ENCODE peak calls at places on chromosomes 6 and 20, in nine cellular contexts. C is body of pancreas, O is PC-9, T is HCT116, B is heart left ventricle, J is neuronal stem cell, V is cardiac muscle cell, A is GM23338, Y is gastrocnemius medialis. S is an unnamed sample. For H3K4me1 and H3K27me3, the result is how much of the 10 kb centered on the place peaks cover.

GRCh38 chr6:41222513-41222912 is 5.6 kb upstream of the TREML4 start:
- DNase-seq in C (no peak), O (no peak), T (no peak), B (no peak), J (no peak), V (no peak), A (no peak), Y (no peak), S (no peak)

GRCh38 chr6:30957716-30958115 is 16.9 kb downstream of the MUCL3 start:
- DNase-seq in C (no peak), O (no peak), T (no peak), B (no peak), J (no peak), V (no peak), A (no peak), Y (no peak), S (no peak)

GRCh38 chr6:11429577-11429976 is 108.0 kb upstream of the TMEM170B start:
- DNase-seq in C (no peak), O (no peak), T (no peak), B (no peak), J (no peak), V (no peak), A (peak), Y (no peak), S (no peak)

GRCh38 chr6:133337312-133337711 is 96.2 kb downstream of the EYA4 start:
- DNase-seq in C (no peak), O (no peak), T (no peak), B (no peak), J (no peak), V (no peak), A (no peak), Y (no peak), S (no peak)

GRCh38 chr6:170135821-170136471 is 154.9 kb downstream of the DLL1 start:
- DNase-seq in C (no peak), O (no peak), T (no peak), B (peak), J (no peak), V (no peak), A (no peak), Y (no peak), S (no peak)

GRCh38 chr6:85329193-85329592 is 120.7 kb upstream of the NT5E start:
- DNase-seq in C (no peak), O (no peak), T (no peak), B (no peak), J (no peak), V (no peak), A (no peak), Y (no peak), S (no peak)

GRCh38 chr20:44916586-44916985 is 6.7 kb downstream of the PABPC1L start:
- DNase-seq in C (no peak), O (no peak), T (no peak), B (no peak), J (no peak), V (no peak), A (peak), Y (no peak), S (no peak)

GRCh38 chr6:18668994-18669393 is 281.8 kb downstream of the RNF144B start:
- DNase-seq in C (no peak), O (no peak), T (no peak), B (no peak), J (no peak), V (no peak), A (no peak), Y (no peak), S (no peak)

GRCh38 chr6:132147530-132148011 is 196.4 kb upstream of the CCN2 start:
- DNase-seq in C (no peak), O (no peak), T (no peak), B (peak), J (no peak), V (no peak), A (peak), Y (no peak), S (no peak)

GRCh38 chr6:38068854-38069253 is 249.3 kb downstream of the ZFAND3 start:
- DNase-seq in C (peak), O (no peak), T (no peak), B (peak), J (no peak), V (no peak), A (no peak), Y (no peak), S (no peak)

GRCh38 chr20:25281541-25281991 is 33.7 kb downstream of the PYGB start:
- DNase-seq in C (no peak), O (no peak), T (no peak), B (peak), J (no peak), V (no peak), A (no peak), Y (no peak), S (no peak)

GRCh38 chr6:127484207-127484858 is 25.1 kb upstream of the KIAA0408 start:
- DNase-seq in C (no peak), O (no peak), T (no peak), B (no peak), J (no peak), V (no peak), A (no peak), Y (no peak), S (peak)

DNA sequence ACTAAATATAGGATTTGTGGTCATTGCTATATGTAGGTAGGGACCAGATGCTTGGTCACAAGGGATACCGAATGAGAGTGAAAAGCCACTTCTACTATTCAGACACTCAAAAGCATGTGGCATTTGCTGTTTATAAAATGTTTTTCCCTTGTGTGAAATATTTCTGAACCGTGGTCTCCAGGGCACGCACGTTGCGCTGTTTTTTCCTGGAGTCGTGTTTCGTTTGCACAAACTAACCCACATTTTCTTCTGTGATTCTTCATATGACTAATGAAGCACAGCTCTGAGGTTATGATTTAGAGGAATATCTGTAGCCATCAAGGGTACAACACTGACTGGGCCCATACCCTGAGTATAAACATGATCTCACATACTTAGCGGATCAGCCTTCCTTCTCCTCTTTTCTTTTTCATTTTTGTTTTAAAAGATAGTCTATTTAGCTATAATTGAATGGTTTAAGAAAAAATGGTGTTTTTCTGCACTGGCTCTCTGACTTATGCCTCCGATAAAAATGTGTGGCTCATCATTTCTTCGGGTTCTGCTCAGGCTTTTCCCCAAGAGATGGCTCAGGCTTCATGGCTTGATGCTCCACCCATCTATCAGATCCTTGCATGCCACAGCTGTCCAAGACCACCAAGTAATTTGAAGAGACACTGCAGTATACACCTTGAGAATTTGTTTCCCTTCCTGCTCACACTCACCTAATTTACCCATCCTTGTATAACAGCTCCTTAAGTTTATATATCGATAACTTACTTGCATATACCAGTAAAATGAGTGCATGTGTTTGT is 59.9 kb upstream of the HBS1L start:
- DNase-seq in C (no peak), O (no peak), T (no peak), B (no peak), J (no peak), V (no peak), A (no peak), Y (no peak), S (no peak)
- H3K27ac ChIP-seq in C (no peak), O (no peak), T (no peak), B (no peak), J (no peak), V (no peak), A (no peak), Y (no peak), S (no peak)

GRCh38 chr6:129641344-129641743 is 68.6 kb downstream of the ARHGAP18 start:
- DNase-seq in C (no peak), O (no peak), T (peak), B (no peak), J (no peak), V (no peak), A (no peak), Y (no peak), S (no peak)
- H3K4me1 ChIP-seq in C (half or more), O (under half), T (half or more), B (under half), J (under half), V (under half), A (under half), Y (under half), S (half or more)

GRCh38 chr6:144062757-144063156 is 32.6 kb downstream of the SF3B5 start:
- DNase-seq in C (no peak), O (no peak), T (no peak), B (no peak), J (no peak), V (no peak), A (no peak), Y (no peak), S (no peak)

GRCh38 chr6:144063246-144063743 is 32.1 kb downstream of the SF3B5 start:
- DNase-seq in C (peak), O (peak), T (no peak), B (no peak), J (no peak), V (no peak), A (peak), Y (no peak), S (no peak)

GRCh38 chr6:144063744-144064401 is 31.5 kb downstream of the SF3B5 start:
- DNase-seq in C (peak), O (peak), T (peak), B (peak), J (peak), V (peak), A (peak), Y (peak), S (peak)

GRCh38 chr6:144064831-144065668 is 30.3 kb downstream of the SF3B5 start:
- DNase-seq in C (peak), O (no peak), T (no peak), B (no peak), J (peak), V (no peak), A (peak), Y (no peak), S (no peak)

GRCh38 chr6:144064402-144064830 is 31.0 kb downstream of the SF3B5 start:
- DNase-seq in C (peak), O (no peak), T (no peak), B (peak), J (peak), V (peak), A (peak), Y (no peak), S (no peak)
- H3K27me3 ChIP-seq in C (under half), O (under half), T (under half), B (under half), J (half or more), V (half or more), A (half or more), Y (under half), S (half or more)

DNA sequence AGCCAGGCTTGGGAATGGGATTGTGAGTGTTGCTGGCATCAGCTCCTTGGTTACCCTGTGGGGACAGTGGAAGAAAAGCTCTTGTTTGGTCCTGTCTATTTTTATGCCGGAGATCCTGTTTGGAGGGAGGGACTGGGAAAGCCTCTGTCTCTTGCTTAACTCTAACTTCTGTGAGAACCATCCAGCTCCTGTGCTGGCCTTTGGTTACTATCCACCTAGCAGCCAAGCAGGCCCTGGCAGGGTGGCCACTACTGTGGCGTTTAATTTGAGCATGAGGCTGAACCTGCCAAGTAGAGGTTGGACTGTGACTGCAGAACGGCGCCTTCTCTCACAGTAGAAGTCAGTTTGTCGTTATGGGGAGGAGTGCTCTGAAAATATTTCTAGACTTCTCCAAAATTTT is 193.4 kb downstream of the UTRN start:
- DNase-seq in C (peak), O (no peak), T (no peak), B (peak), J (no peak), V (peak), A (no peak), Y (peak), S (no peak)
- H3K27ac ChIP-seq in C (peak), O (no peak), T (no peak), B (peak), J (no peak), V (no peak), A (peak), Y (peak), S (no peak)

GRCh38 chr6:151376440-151376839 is 14.9 kb downstream of the ZBTB2 start:
- DNase-seq in C (no peak), O (no peak), T (no peak), B (no peak), J (no peak), V (no peak), A (no peak), Y (no peak), S (no peak)

GRCh38 chr6:151372164-151372563 is 19.2 kb downstream of the ZBTB2 start:
- DNase-seq in C (no peak), O (no peak), T (no peak), B (no peak), J (no peak), V (no peak), A (no peak), Y (no peak), S (no peak)

GRCh38 chr6:151377095-151377494 is 14.3 kb downstream of the ZBTB2 start:
- DNase-seq in C (no peak), O (no peak), T (no peak), B (no peak), J (no peak), V (no peak), A (no peak), Y (no peak), S (no peak)

GRCh38 chr6:151375833-151376232 is 15.5 kb downstream of the ZBTB2 start:
- DNase-seq in C (no peak), O (no peak), T (no peak), B (no peak), J (no peak), V (no peak), A (no peak), Y (no peak), S (no peak)

DNA sequence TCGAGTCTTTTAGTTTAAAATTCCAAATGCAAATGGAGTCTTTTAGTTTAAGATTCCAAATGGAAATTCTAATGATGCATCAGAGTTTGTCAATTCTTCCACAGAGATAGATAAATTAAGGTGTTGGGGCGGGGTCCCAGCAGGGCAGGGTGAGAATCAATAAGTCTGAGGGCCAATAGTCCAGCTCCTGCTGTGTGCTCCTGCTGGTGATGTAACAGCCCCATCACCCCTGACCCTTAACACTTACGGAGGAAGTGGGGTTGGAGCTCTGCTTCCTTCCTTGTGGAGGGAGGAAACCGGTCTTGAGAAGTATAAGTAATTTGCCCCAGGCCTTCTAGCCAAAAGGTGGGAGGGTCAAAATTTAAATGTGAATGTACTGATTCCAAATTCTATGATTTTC is 17.3 kb downstream of the ZBTB2 start:
- DNase-seq in C (peak), O (peak), T (no peak), B (peak), J (no peak), V (no peak), A (peak), Y (no peak), S (no peak)
- H3K4me1 ChIP-seq in C (under half), O (under half), T (under half), B (under half), J (under half), V (under half), A (under half), Y (under half), S (under half)

GRCh38 chr20:63070771-63071540 is 64.2 kb upstream of the BHLHE23 start:
- DNase-seq in C (no peak), O (no peak), T (no peak), B (no peak), J (no peak), V (no peak), A (no peak), Y (no peak), S (no peak)
- H3K27me3 ChIP-seq in C (under half), O (half or more), T (under half), B (under half), J (half or more), V (under half), A (under half), Y (half or more), S (half or more)

GRCh38 chr6:33856655-33857054 is 52.9 kb upstream of the MLN start:
- DNase-seq in C (peak), O (no peak), T (no peak), B (no peak), J (no peak), V (no peak), A (no peak), Y (no peak), S (no peak)

GRCh38 chr6:33857301-33858052 is 53.7 kb upstream of the MLN start:
- DNase-seq in C (no peak), O (no peak), T (no peak), B (no peak), J (no peak), V (no peak), A (no peak), Y (no peak), S (no peak)

GRCh38 chr6:33860006-33860405 is 56.2 kb upstream of the MLN start:
- DNase-seq in C (no peak), O (no peak), T (no peak), B (no peak), J (no peak), V (no peak), A (no peak), Y (no peak), S (no peak)

GRCh38 chr6:33858804-33859203 is 55.0 kb upstream of the MLN start:
- DNase-seq in C (no peak), O (no peak), T (no peak), B (no peak), J (no peak), V (no peak), A (no peak), Y (no peak), S (no peak)

GRCh38 chr6:33858053-33858475 is 54.3 kb upstream of the MLN start:
- DNase-seq in C (no peak), O (no peak), T (no peak), B (no peak), J (no peak), V (no peak), A (no peak), Y (no peak), S (no peak)
- H3K27ac ChIP-seq in C (no peak), O (no peak), T (no peak), B (no peak), J (no peak), V (no peak), A (no peak), Y (no peak), S (no peak)

GRCh38 chr20:32828029-32828666 is 8.4 kb downstream of the MAPRE1 start:
- DNase-seq in C (no peak), O (no peak), T (no peak), B (no peak), J (no peak), V (no peak), A (no peak), Y (no peak), S (no peak)
- H3K4me1 ChIP-seq in C (under half), O (under half), T (under half), B (under half), J (under half), V (under half), A (under half), Y (under half), S (under half)

GRCh38 chr20:48818481-48818987 is 9.3 kb downstream of the PREX1 start:
- DNase-seq in C (no peak), O (no peak), T (no peak), B (no peak), J (no peak), V (no peak), A (peak), Y (no peak), S (no peak)

GRCh38 chr20:48819089-48819488 is 8.7 kb downstream of the PREX1 start:
- DNase-seq in C (no peak), O (no peak), T (no peak), B (no peak), J (no peak), V (no peak), A (no peak), Y (no peak), S (no peak)

GRCh38 chr20:48821261-48821910 is 6.4 kb downstream of the PREX1 start:
- DNase-seq in C (no peak), O (no peak), T (no peak), B (no peak), J (no peak), V (no peak), A (no peak), Y (no peak), S (no peak)

GRCh38 chr20:48820649-48820973 is 7.2 kb downstream of the PREX1 start:
- DNase-seq in C (no peak), O (no peak), T (no peak), B (no peak), J (no peak), V (no peak), A (no peak), Y (no peak), S (no peak)

DNA sequence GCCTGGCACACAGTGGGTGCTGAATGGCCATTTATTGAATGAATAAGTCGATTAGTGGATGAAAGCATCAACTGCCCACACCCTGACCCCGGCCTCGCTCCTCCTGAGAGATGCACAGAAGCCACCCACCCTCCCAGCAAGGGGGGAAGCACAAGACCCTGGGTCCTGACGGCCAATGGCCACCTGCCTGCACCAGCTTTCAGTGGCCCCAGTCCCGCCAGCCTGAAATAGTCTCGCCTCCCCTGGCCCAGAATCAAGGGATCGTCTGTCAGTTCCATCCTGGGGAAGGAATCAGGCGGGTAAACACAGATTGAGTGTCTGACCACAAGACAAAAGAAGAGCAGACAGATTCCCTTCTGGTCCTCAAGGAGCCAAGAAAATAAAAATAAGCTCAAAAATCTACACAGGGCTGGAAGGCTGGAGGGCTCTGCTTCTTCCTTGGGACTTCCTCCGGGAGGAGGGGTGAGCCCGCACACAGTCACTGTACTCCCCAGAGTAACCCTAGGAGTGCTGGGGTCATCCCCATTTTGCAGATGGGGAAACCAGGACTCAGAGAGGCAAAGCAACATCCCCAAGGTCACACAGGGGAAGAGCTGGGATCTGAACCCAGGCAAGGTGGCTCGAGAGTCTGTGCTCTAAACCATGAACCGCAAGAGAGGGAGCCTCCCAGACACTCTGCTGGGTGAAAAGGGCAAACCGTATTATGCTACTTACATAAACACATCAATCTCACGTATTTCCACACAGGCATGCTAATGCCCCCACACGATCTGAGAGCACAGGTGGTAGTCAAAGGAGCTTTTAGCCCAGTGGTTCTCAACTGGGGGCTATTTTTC is 7.8 kb downstream of the PREX1 start:
- DNase-seq in C (no peak), O (no peak), T (no peak), B (no peak), J (no peak), V (no peak), A (peak), Y (no peak), S (peak)
- H3K27me3 ChIP-seq in C (under half), O (under half), T (under half), B (under half), J (under half), V (under half), A (under half), Y (under half), S (under half)

GRCh38 chr20:50815162-50815989 is 20.5 kb downstream of the BCAS4 start:
- DNase-seq in C (no peak), O (peak), T (no peak), B (no peak), J (no peak), V (no peak), A (no peak), Y (no peak), S (peak)
- H3K27ac ChIP-seq in C (no peak), O (no peak), T (no peak), B (no peak), J (no peak), V (no peak), A (no peak), Y (no peak), S (no peak)